ENCODE peak calls at places on chromosomes 3 and 15, in nine cellular contexts. One of them, this sample, is unnamed.
A peak's percentile ranks its signal among the peaks of the same experiment; 100 is the strongest.

GRCh38 chr3:9955067-9955502 is 2.9 kb upstream of the PRRT3 start:
- DNase-seq in retina: no peak
- DNase-seq in endothelial cell: no peak
- DNase-seq in activated T-cell treated with anti-CD3 and anti-CD28 coated beads for 24 hours: no peak
- DNase-seq in substantia nigra: no peak
- DNase-seq in NCI-H2227 treated with DMSO at 0.1 percent for 48 hours: no peak
- DNase-seq in non-pigmented ciliary epithelial cell: no peak
- DNase-seq in Kasumi-1: no peak
- DNase-seq in D721Med: no peak
- DNase-seq in this sample: no peak

GRCh38 chr3:157523814-157524213 is 20.6 kb upstream of the VEPH1 start:
- DNase-seq in non-pigmented ciliary epithelial cell: no peak
- DNase-seq in Kasumi-1: no peak
- DNase-seq in activated T-cell treated with anti-CD3 and anti-CD28 coated beads for 24 hours: no peak
- DNase-seq in NCI-H2227 treated with DMSO at 0.1 percent for 48 hours: no peak
- DNase-seq in substantia nigra: no peak
- DNase-seq in D721Med: no peak
- DNase-seq in endothelial cell: no peak
- DNase-seq in retina: no peak
- DNase-seq in this sample: no peak

GRCh38 chr15:81957698-81958097 is 88.1 kb downstream of the MEX3B start:
- DNase-seq in activated T-cell treated with anti-CD3 and anti-CD28 coated beads for 24 hours: no peak
- DNase-seq in NCI-H2227 treated with DMSO at 0.1 percent for 48 hours: no peak
- DNase-seq in endothelial cell: no peak
- DNase-seq in D721Med: no peak
- DNase-seq in Kasumi-1: no peak
- DNase-seq in substantia nigra: no peak
- DNase-seq in retina: no peak
- DNase-seq in non-pigmented ciliary epithelial cell: no peak
- DNase-seq in this sample: no peak

GRCh38 chr15:52858388-52859176 is 68.4 kb upstream of the ONECUT1 start:
- DNase-seq in activated T-cell treated with anti-CD3 and anti-CD28 coated beads for 24 hours: no peak
- DNase-seq in non-pigmented ciliary epithelial cell: no peak
- DNase-seq in D721Med: no peak
- DNase-seq in Kasumi-1: no peak
- DNase-seq in NCI-H2227 treated with DMSO at 0.1 percent for 48 hours: peak; percentile 20
- DNase-seq in substantia nigra: no peak
- DNase-seq in endothelial cell: no peak
- DNase-seq in retina: peak; percentile 39
- DNase-seq in this sample: no peak

GRCh38 chr15:70248116-70249025 is 150.7 kb upstream of the TLE3 start:
- DNase-seq in non-pigmented ciliary epithelial cell: no peak
- DNase-seq in NCI-H2227 treated with DMSO at 0.1 percent for 48 hours: no peak
- DNase-seq in Kasumi-1: no peak
- DNase-seq in retina: no peak
- DNase-seq in activated T-cell treated with anti-CD3 and anti-CD28 coated beads for 24 hours: no peak
- DNase-seq in D721Med: peak; percentile 67
- DNase-seq in substantia nigra: no peak
- DNase-seq in endothelial cell: peak; percentile 26
- DNase-seq in this sample: no peak

GRCh38 chr3:146214493-146214892 is 36.4 kb downstream of the PLSCR4 start:
- DNase-seq in NCI-H2227 treated with DMSO at 0.1 percent for 48 hours: no peak
- DNase-seq in retina: no peak
- DNase-seq in non-pigmented ciliary epithelial cell: no peak
- DNase-seq in D721Med: no peak
- DNase-seq in Kasumi-1: no peak
- DNase-seq in substantia nigra: no peak
- DNase-seq in activated T-cell treated with anti-CD3 and anti-CD28 coated beads for 24 hours: no peak
- DNase-seq in endothelial cell: no peak
- DNase-seq in this sample: no peak

GRCh38 chr3:50617911-50618481 is 1.0 kb downstream of the MAPKAPK3 start:
- DNase-seq in non-pigmented ciliary epithelial cell: no peak
- DNase-seq in endothelial cell: no peak
- DNase-seq in NCI-H2227 treated with DMSO at 0.1 percent for 48 hours: no peak
- DNase-seq in substantia nigra: no peak
- DNase-seq in retina: no peak
- DNase-seq in D721Med: no peak
- DNase-seq in activated T-cell treated with anti-CD3 and anti-CD28 coated beads for 24 hours: no peak
- DNase-seq in Kasumi-1: no peak
- DNase-seq in this sample: no peak

GRCh38 chr3:133487920-133488540 is 85.5 kb upstream of the CDV3 start:
- DNase-seq in endothelial cell: no peak
- DNase-seq in Kasumi-1: no peak
- DNase-seq in NCI-H2227 treated with DMSO at 0.1 percent for 48 hours: no peak
- DNase-seq in non-pigmented ciliary epithelial cell: no peak
- DNase-seq in substantia nigra: no peak
- DNase-seq in activated T-cell treated with anti-CD3 and anti-CD28 coated beads for 24 hours: peak; percentile 41
- DNase-seq in D721Med: no peak
- DNase-seq in retina: no peak
- DNase-seq in this sample: no peak

GRCh38 chr3:149809694-149810093 is 3.3 kb upstream of the RNF13 start:
- DNase-seq in D721Med: no peak
- DNase-seq in substantia nigra: no peak
- DNase-seq in retina: no peak
- DNase-seq in activated T-cell treated with anti-CD3 and anti-CD28 coated beads for 24 hours: no peak
- DNase-seq in NCI-H2227 treated with DMSO at 0.1 percent for 48 hours: no peak
- DNase-seq in non-pigmented ciliary epithelial cell: no peak
- DNase-seq in Kasumi-1: no peak
- DNase-seq in endothelial cell: no peak
- DNase-seq in this sample: no peak

GRCh38 chr3:37891227-37891626 is 29.5 kb downstream of the CTDSPL start:
- DNase-seq in non-pigmented ciliary epithelial cell: no peak
- DNase-seq in retina: no peak
- DNase-seq in NCI-H2227 treated with DMSO at 0.1 percent for 48 hours: no peak
- DNase-seq in substantia nigra: no peak
- DNase-seq in activated T-cell treated with anti-CD3 and anti-CD28 coated beads for 24 hours: no peak
- DNase-seq in D721Med: no peak
- DNase-seq in endothelial cell: no peak
- DNase-seq in Kasumi-1: no peak
- DNase-seq in this sample: no peak

GRCh38 chr3:190883973-190884832 is 21.7 kb upstream of the GMNC start:
- DNase-seq in D721Med: no peak
- DNase-seq in Kasumi-1: peak; percentile 70
- DNase-seq in retina: peak; percentile 40
- DNase-seq in NCI-H2227 treated with DMSO at 0.1 percent for 48 hours: no peak
- DNase-seq in activated T-cell treated with anti-CD3 and anti-CD28 coated beads for 24 hours: no peak
- DNase-seq in substantia nigra: peak; percentile 6
- DNase-seq in non-pigmented ciliary epithelial cell: peak; percentile 20
- DNase-seq in endothelial cell: peak; percentile 47
- DNase-seq in this sample: peak; percentile 64

This sample was measured in NCI-H460.